ENCODE peak calls at places on chromosomes 2 and 18, in nine cellular contexts. C is Peyer's patch, B is tibial nerve, L is right lobe of liver, V is HCT116, N is heart left ventricle, R is K562, Q is transverse colon, J is IMR-90. H is an unnamed sample.

GRCh38 chr2:127348421-127349000 is 39.3 kb downstream of the MAP3K2 start:
- DNase-seq in C (no peak), B (no peak), L (no peak), V (no peak), N (no peak), R (no peak), Q (no peak), J (peak; percentile 24), H (no peak)

GRCh38 chr2:96815326-96816126 is 542 bp upstream of the CNNM3 start:
- DNase-seq in C (peak; percentile 51), B (peak; percentile 27), L (peak; percentile 56), V (no peak), N (no peak), R (peak; percentile 48), Q (peak; percentile 26), J (peak; percentile 63), H (no peak)

GRCh38 chr2:185891403-185891802 is 152.8 kb downstream of the FSIP2 start:
- DNase-seq in C (no peak), B (no peak), L (no peak), V (no peak), N (no peak), R (no peak), Q (no peak), J (no peak), H (no peak)

GRCh38 chr2:146246017-146246733 is 1598.7 kb upstream of the ACVR2A start:
- DNase-seq in C (no peak), B (no peak), L (no peak), V (no peak), N (no peak), R (no peak), Q (no peak), J (peak; percentile 72), H (no peak)

GRCh38 chr2:100383306-100383705 is 34.2 kb downstream of the CHST10 start:
- DNase-seq in C (no peak), B (no peak), L (no peak), V (no peak), N (no peak), R (no peak), Q (peak; percentile 16), J (no peak), H (no peak)

GRCh38 chr2:42838133-42838532 is 45.8 kb upstream of the HAAO start:
- DNase-seq in C (peak; percentile 9), B (no peak), L (no peak), V (no peak), N (no peak), R (no peak), Q (no peak), J (no peak), H (peak; percentile 9)

GRCh38 chr2:23122681-23123080 is 262.3 kb upstream of the KLHL29 start:
- DNase-seq in C (no peak), B (no peak), L (no peak), V (no peak), N (no peak), R (no peak), Q (no peak), J (no peak), H (no peak)

GRCh38 chr2:140863713-140864112 is 1267.1 kb downstream of the LRP1B start:
- DNase-seq in C (no peak), B (no peak), L (no peak), V (peak; percentile 63), N (no peak), R (peak; percentile 32), Q (no peak), J (peak; percentile 69), H (no peak)

GRCh38 chr2:175037941-175038340 is 32.8 kb upstream of the CHN1 start:
- DNase-seq in C (no peak), B (no peak), L (no peak), V (no peak), N (no peak), R (no peak), Q (no peak), J (no peak), H (no peak)

GRCh38 chr2:161177969-161178368 is 17.7 kb downstream of the TANK start:
- DNase-seq in C (no peak), B (no peak), L (no peak), V (no peak), N (no peak), R (no peak), Q (no peak), J (no peak), H (no peak)

GRCh38 chr2:114170070-114170469 is 272.4 kb upstream of the DPP10 start:
- DNase-seq in C (no peak), B (no peak), L (no peak), V (no peak), N (no peak), R (no peak), Q (no peak), J (no peak), H (no peak)

GRCh38 chr18:62509779-62510178 is 13.0 kb upstream of the ZCCHC2 start:
- DNase-seq in C (no peak), B (no peak), L (no peak), V (no peak), N (no peak), R (no peak), Q (no peak), J (no peak), H (no peak)

GRCh38 chr18:48974304-48975220 is 23.8 kb upstream of the SMAD7 start:
- DNase-seq in C (no peak), B (no peak), L (no peak), V (no peak), N (no peak), R (no peak), Q (no peak), J (no peak), H (no peak)

GRCh38 chr2:222861411-222862067 is 703 bp downstream of the ACSL3 start:
- DNase-seq in C (peak; percentile 28), B (no peak), L (peak; percentile 55), V (no peak), N (peak; percentile 51), R (peak; percentile 39), Q (peak; percentile 43), J (no peak), H (peak; percentile 28)

GRCh38 chr2:187050409-187050998 is 201.5 kb upstream of the ZSWIM2 start:
- DNase-seq in C (no peak), B (no peak), L (no peak), V (no peak), N (no peak), R (no peak), Q (no peak), J (peak; percentile 10), H (no peak)

GRCh38 chr2:160576054-160576499 is 82.5 kb upstream of the RBMS1 start:
- DNase-seq in C (no peak), B (no peak), L (no peak), V (no peak), N (no peak), R (no peak), Q (no peak), J (peak; percentile 43), H (no peak)

GRCh38 chr2:156845806-156846558 is 409.8 kb downstream of the GPD2 start:
- DNase-seq in C (no peak), B (no peak), L (no peak), V (no peak), N (no peak), R (no peak), Q (no peak), J (peak; percentile 49), H (no peak)

GRCh38 chr2:230785346-230785745 is 72.7 kb downstream of the CAB39 start:
- DNase-seq in C (no peak), B (no peak), L (no peak), V (no peak), N (no peak), R (no peak), Q (no peak), J (no peak), H (no peak)

GRCh38 chr2:145752091-145752806 is 1232.3 kb upstream of the ZEB2 start:
- DNase-seq in C (no peak), B (peak; percentile 48), L (no peak), V (peak; percentile 50), N (no peak), R (peak; percentile 83), Q (no peak), J (peak; percentile 89), H (no peak)

GRCh38 chr2:95240556-95240955 is 33.2 kb downstream of the ZNF892 start:
- DNase-seq in C (no peak), B (no peak), L (no peak), V (no peak), N (no peak), R (no peak), Q (no peak), J (no peak), H (no peak)
- H3K9me3 ChIP-seq in C (no peaks in the 10 kb centered on the region), B (no peaks in the 10 kb centered on the region), L (peaks cover 6% of the 10 kb centered on the region), V (peaks cover 7% of the 10 kb centered on the region), N (peaks cover 18% of the 10 kb centered on the region), R (no peaks in the 10 kb centered on the region), Q (peaks cover 21% of the 10 kb centered on the region), J (peaks cover 11% of the 10 kb centered on the region), H (no peaks in the 10 kb centered on the region)

DNA sequence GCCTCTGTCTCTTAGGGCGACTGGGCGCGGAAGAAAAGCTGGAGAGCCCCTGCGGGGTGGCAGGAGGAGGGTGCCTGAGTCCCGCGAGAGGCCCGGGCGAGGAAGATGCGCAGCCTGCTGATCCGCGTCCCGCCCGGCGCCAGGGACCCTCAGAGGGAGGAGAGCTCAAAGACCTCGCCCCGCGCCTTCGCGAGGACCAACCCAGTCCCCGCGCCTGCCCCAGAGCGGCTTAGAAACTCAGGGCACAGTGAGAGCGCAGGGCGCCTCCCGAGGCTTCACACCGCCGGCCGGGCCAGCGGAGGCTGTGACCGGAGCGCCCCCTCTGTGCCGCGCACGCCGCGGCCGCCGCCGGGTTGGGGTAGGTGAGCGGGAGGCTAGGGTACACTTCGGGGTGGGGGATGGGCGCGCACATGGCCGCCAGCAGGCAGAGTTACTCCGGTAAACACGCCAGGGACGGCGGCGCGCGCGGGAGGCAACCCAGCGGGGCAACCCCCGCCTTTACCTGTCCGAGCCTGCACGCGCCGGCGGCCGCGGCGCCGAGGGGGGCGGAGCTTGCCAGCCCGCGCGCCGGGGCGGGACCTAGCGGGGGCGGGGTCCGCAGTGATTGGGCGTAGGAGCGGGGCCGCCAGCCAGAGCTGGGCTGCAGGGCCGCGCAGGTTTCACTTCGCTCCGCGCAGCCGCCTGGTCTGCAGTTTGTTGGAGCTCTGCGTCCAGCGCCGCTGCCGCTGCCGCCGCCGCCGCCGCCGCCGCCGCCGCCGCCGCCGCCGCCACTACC is at the start of gene BCL2L11:
- DNase-seq in C (peak; percentile 92), B (peak; percentile 81), L (peak; percentile 96), V (peak; percentile 82), N (peak; percentile 94), R (peak; percentile 94), Q (peak; percentile 96), J (peak; percentile 89), H (peak; percentile 92)
- TF ChIP-seq POLR2A in C (peak; percentile 89), B (peak; percentile 59), L (peak; percentile 98), V (peak; percentile 95), N (peak; percentile 95), R (peak; percentile 77), Q (peak; percentile 64), J (peak; percentile 90), H (peak; percentile 95)

DNA sequence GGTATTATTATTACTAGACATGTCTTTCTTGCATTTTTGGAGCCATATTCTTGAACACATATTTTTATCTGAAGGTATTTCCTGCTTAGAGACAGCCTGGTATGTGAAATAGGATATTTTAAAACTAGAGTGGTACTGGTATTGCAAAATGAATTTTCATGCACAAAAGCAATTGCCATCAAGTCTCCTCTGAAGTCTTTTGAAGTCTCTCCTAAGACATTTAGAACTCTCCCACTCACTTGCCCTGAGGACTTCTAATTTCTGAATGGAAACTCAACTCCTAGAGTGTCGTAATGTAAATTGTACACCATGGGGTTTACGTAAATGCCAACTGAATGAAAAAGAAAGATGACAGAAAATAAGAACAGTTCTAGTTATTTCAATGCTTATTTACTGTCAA is 967.0 kb downstream of the DCDC2C start:
- DNase-seq in C (no peak), B (no peak), L (no peak), V (no peak), N (no peak), R (no peak), Q (no peak), J (no peak), H (no peak)
- H3K9me3 ChIP-seq in C (no peaks in the 10 kb centered on the region), B (no peaks in the 10 kb centered on the region), L (no peaks in the 10 kb centered on the region), V (peaks cover 14% of the 10 kb centered on the region), N (no peaks in the 10 kb centered on the region), R (no peaks in the 10 kb centered on the region), Q (peaks cover 9% of the 10 kb centered on the region), J (peaks cover 26% of the 10 kb centered on the region), H (no peaks in the 10 kb centered on the region)

GRCh38 chr2:239246723-239247122 is 154.1 kb downstream of the HDAC4 start:
- DNase-seq in C (no peak), B (no peak), L (no peak), V (peak; percentile 62), N (no peak), R (no peak), Q (peak; percentile 56), J (no peak), H (no peak)
- TF ChIP-seq POLR2A in C (peak; percentile 29), B (no peak), L (no peak), V (no peak), N (no peak), R (no peak), Q (peak; percentile 43), J (no peak), H (no peak)

H was measured in uterus.